ENCODE peak calls at places on chromosome 17, in four cellular contexts. M, K, B and Q are unnamed samples.

GRCh38 chr17:2177235-2177811 is 122.4 kb downstream of the HIC1 start:
- DNase-seq in K (no peak), M (peak), B (no peak), Q (no peak)

GRCh38 chr17:45791041-45791582 is 7.0 kb downstream of the CRHR1 start:
- DNase-seq in B (no peak), M (no peak), K (no peak), Q (no peak)

GRCh38 chr17:80773243-80773991 is 218.2 kb upstream of the CHMP6 start:
- DNase-seq in M (no peak), B (no peak), K (no peak), Q (peak)

GRCh38 chr17:79982986-79983385 is 52.7 kb downstream of the TBC1D16 start:
- DNase-seq in K (no peak), B (no peak), M (no peak), Q (no peak)

GRCh38 chr17:48915459-48916282 is 7.5 kb downstream of the UBE2Z start:
- DNase-seq in M (no peak), B (peak), K (no peak), Q (no peak)

GRCh38 chr17:52759864-52760263 is 601.4 kb upstream of the CA10 start:
- DNase-seq in K (no peak), M (no peak), B (no peak), Q (no peak)

GRCh38 chr17:82315703-82316358 is 1.6 kb downstream of the CD7 start:
- DNase-seq in B (no peak), M (no peak), K (no peak), Q (no peak)

GRCh38 chr17:73834684-73835343 is 190.6 kb upstream of the SDK2 start:
- DNase-seq in B (no peak), M (no peak), K (no peak), Q (no peak)

GRCh38 chr17:1713160-1713877 is 3.1 kb upstream of the TLCD2 start:
- DNase-seq in B (no peak), K (peak), M (no peak), Q (no peak)

GRCh38 chr17:80720624-80721577 is 176.3 kb downstream of the RPTOR start:
- DNase-seq in K (no peak), B (no peak), M (no peak), Q (no peak)

GRCh38 chr17:79490530-79490929 is 120.3 kb downstream of the RBFOX3 start:
- DNase-seq in B (no peak), K (no peak), M (no peak), Q (no peak)

GRCh38 chr17:4189280-4189679 is 46.3 kb downstream of the CYB5D2 start:
- DNase-seq in K (no peak), B (no peak), M (no peak), Q (no peak)

GRCh38 chr17:17119533-17119932 is 77.3 kb downstream of the MPRIP start:
- DNase-seq in K (no peak), M (no peak), B (peak), Q (no peak)

GRCh38 chr17:36949461-36949927 is 740 bp downstream of the AATF start:
- DNase-seq in M (peak), K (no peak), B (no peak), Q (no peak)

GRCh38 chr17:74354123-74354522 is 7.5 kb downstream of the BTBD17 start:
- DNase-seq in K (peak), M (peak), B (no peak), Q (no peak)

GRCh38 chr17:655618-656017 is 59.0 kb downstream of the VPS53 start:
- DNase-seq in B (no peak), M (no peak), K (no peak), Q (no peak)

GRCh38 chr17:1767358-1767757 is 5.5 kb downstream of the SERPINF1 start:
- DNase-seq in M (no peak), B (no peak), K (no peak), Q (no peak)

GRCh38 chr17:73584987-73585386 is 59.3 kb downstream of the SDK2 start:
- DNase-seq in B (no peak), M (no peak), K (no peak), Q (no peak)

GRCh38 chr17:9973689-9974459 is 68.8 kb upstream of the RCVRN start:
- DNase-seq in K (no peak), B (no peak), M (peak), Q (no peak)

GRCh38 chr17:71432378-71433315 is 688.2 kb upstream of the SOX9 start:
- DNase-seq in B (no peak), K (no peak), M (no peak), Q (no peak)

GRCh38 chr17:41785876-41786226 is 660 bp downstream of the JUP start:
- DNase-seq in K (peak), M (no peak), B (no peak), Q (no peak)

GRCh38 chr17:82357394-82357793 is 1.7 kb upstream of the TEX19 start:
- DNase-seq in B (no peak), K (no peak), M (no peak), Q (no peak)

GRCh38 chr17:34665150-34665802 is 85.9 kb downstream of the TMEM132E start:
- DNase-seq in M (no peak), K (no peak), B (no peak), Q (no peak)

GRCh38 chr17:48715496-48716399 is 6.6 kb downstream of the PRAC1 start:
- DNase-seq in M (peak), B (no peak), K (no peak), Q (peak)

GRCh38 chr17:47946929-47947397 is 5.6 kb downstream of the PNPO start:
- DNase-seq in B (no peak), K (peak), M (peak), Q (peak)

GRCh38 chr17:41773190-41773588 is 13.3 kb downstream of the JUP start:
- DNase-seq in B (no peak), M (peak), K (peak), Q (peak)

GRCh38 chr17:41939044-41939695 is 8.8 kb downstream of the ODAD4 start:
- DNase-seq in B (no peak), K (no peak), M (no peak), Q (no peak)

GRCh38 chr17:80872011-80872929 is 119.4 kb upstream of the CHMP6 start:
- DNase-seq in K (no peak), M (no peak), B (no peak), Q (no peak)

GRCh38 chr17:38745545-38745944 is 2.6 kb downstream of the PCGF2 start:
- DNase-seq in K (no peak), B (no peak), M (peak), Q (no peak)

GRCh38 chr17:9356488-9356911 is 219.1 kb downstream of the STX8 start:
- DNase-seq in B (no peak), K (no peak), M (no peak), Q (no peak)

GRCh38 chr17:63480826-63481487 is 4.1 kb downstream of the ACE start:
- DNase-seq in B (no peak), K (no peak), M (no peak), Q (no peak)
- TF ChIP-seq SP1 in B (no peak), K (no peak), M (no peak), Q (no peak)

GRCh38 chr17:77327566-77328463 is 187.0 kb downstream of the SEC14L1 start:
- DNase-seq in M (no peak), K (no peak), B (no peak), Q (no peak)

GRCh38 chr17:77330602-77331081 is 189.9 kb downstream of the SEC14L1 start:
- DNase-seq in M (no peak), B (no peak), K (no peak), Q (no peak)

GRCh38 chr17:77329741-77330531 is 189.2 kb downstream of the SEC14L1 start:
- DNase-seq in B (no peak), M (no peak), K (no peak), Q (no peak)

GRCh38 chr17:77327181-77327565 is 186.4 kb downstream of the SEC14L1 start:
- DNase-seq in K (no peak), M (no peak), B (no peak), Q (no peak)

GRCh38 chr17:77328823-77329740 is 188.3 kb downstream of the SEC14L1 start:
- DNase-seq in B (no peak), M (no peak), K (no peak), Q (no peak)
- TF ChIP-seq FOXK2 in B (no peak), M (no peak), K (no peak), Q (no peak)

DNA sequence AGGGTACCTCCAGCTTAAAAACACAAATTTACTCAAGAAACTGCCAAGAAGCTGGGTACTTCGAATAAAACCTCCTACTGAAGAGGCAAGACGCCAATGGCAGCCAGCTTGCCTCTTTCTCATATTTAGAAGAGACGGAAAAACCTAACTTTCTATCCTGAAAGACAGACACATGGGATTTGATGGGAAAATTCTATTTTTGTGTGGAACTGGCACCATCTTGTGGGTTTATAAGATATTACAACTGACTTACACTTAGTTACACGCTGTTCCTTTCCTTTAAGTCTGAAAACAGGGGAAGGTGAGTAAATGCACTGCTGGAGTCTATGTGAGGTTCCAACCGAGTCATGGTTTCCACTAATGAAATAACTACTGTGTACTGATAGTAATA is 10.3 kb downstream of the ZNF18 start:
- DNase-seq in B (no peak), K (peak), M (peak), Q (peak)
- TF ChIP-seq SP1 in B (no peak), K (no peak), M (no peak), Q (no peak)

GRCh38 chr17:43465049-43465448 is 18.7 kb upstream of the DHX8 start:
- DNase-seq in K (no peak), B (no peak), M (no peak), Q (no peak)

GRCh38 chr17:43471801-43472200 is 12.0 kb upstream of the DHX8 start:
- DNase-seq in M (no peak), K (no peak), B (no peak), Q (no peak)

GRCh38 chr17:43467981-43468541 is 15.7 kb upstream of the DHX8 start:
- DNase-seq in B (no peak), M (no peak), K (no peak), Q (no peak)

GRCh38 chr17:43464046-43464445 is 19.7 kb upstream of the DHX8 start:
- DNase-seq in B (no peak), K (no peak), M (no peak), Q (no peak)

DNA sequence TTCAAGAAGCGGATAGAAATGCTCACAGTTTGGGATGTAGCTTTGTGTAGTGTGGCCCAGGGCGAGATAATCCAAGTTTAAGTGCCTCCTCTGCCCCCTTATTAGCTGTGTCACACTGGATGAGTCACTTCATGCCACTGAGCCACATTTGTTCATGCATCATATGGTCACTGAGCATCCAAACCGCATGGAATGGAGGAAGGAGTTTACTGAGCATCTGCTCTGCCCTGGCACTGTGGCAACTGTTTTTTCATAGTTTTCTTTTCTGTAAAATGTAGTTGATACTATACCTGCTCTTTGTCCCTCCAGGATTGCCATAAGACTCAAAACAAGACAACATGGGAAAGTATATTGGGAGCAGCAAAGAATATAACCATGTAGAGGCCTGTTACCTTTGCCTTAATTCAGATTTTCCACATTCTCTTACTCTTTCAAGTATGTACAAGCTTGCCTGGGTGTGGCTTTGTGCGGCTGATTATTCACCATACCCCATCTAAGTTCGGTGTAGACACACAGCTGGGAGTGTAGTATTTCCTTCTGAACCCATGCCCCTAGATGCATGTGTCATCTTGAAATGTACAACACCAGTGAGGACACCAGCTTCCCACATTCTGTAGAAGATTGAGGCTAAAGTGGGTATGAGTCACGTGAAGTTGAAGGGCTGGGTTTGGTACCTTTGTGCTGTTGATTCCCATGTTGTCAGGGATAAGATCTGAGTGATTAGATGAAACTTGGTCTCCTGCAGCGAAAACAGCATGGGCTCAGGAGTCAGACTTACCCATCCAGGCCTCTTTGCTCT is 14.8 kb upstream of the DHX8 start:
- DNase-seq in K (no peak), M (peak), B (no peak), Q (no peak)
- TF ChIP-seq FOXK2 in K (no peak), M (no peak), B (no peak), Q (no peak)

GRCh38 chr17:21524211-21524591 is 148.0 kb downstream of the KCNJ12 start:
- DNase-seq in K (no peak), M (no peak), B (no peak), Q (no peak)
- TF ChIP-seq SP1 in K (no peak), M (no peak), B (no peak), Q (no peak)

DNA sequence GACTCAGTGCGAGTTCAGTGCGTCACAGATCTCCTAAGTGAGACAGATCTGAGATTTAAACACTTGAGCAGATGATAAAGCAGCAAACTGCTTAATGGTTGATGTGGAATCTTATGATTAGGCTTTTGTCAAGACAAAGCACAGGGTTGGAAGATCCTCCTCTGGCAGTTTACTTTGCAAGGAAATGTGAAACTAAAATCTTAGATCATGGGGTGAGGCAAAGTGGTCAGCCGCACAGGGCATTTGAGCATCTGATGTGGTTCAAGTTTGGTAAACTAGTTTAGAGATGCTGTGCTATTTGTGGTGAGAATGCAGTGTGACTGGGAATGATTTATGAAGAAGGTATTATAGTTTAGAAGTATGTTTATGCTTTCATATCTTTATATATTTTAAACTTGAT is 138.0 kb downstream of the TRIM37 start:
- DNase-seq in M (no peak), B (no peak), K (no peak), Q (no peak)
- TF ChIP-seq FOXK2 in M (no peak), B (no peak), K (no peak), Q (no peak)

GRCh38 chr17:30290696-30291570 is 811 bp downstream of the BLMH start:
- DNase-seq in B (no peak), M (peak), K (peak), Q (peak)
- TF ChIP-seq SP1 in B (no peak), M (no peak), K (no peak), Q (no peak)

GRCh38 chr17:78359216-78359935 is 501 bp downstream of the SOCS3 start:
- DNase-seq in M (no peak), B (no peak), K (peak), Q (no peak)
- TF ChIP-seq FOXK2 in M (no peak), B (no peak), K (no peak), Q (no peak)